ENCODE peak calls at places on chromosomes 6 and 20, in seven cellular contexts. R, E, M, Y, H, W and N are unnamed samples.

GRCh38 chr6:5905431-5906339 is 101.0 kb downstream of the NRN1 start:
- DNase-seq in E (no peak), H (no peak), M (peak; percentile 94), R (no peak), Y (peak; percentile 97), W (no peak), N (peak; percentile 81)

GRCh38 chr6:48184644-48185043 is 73.6 kb upstream of the PTCHD4 start:
- DNase-seq in R (no peak), W (no peak), M (no peak), Y (peak; percentile 30), E (no peak), H (no peak), N (peak; percentile 57)

GRCh38 chr6:106609699-106610098 is 19.6 kb downstream of the RTN4IP1 start:
- DNase-seq in M (no peak), E (peak; percentile 37), H (no peak), Y (peak; percentile 24), W (no peak), R (no peak), N (peak; percentile 8)

GRCh38 chr6:44921787-44922186 is 406.3 kb upstream of the RUNX2 start:
- DNase-seq in R (no peak), H (no peak), M (no peak), W (no peak), Y (no peak), E (no peak), N (no peak)

GRCh38 chr6:148538251-148539190 is 195.9 kb downstream of the SASH1 start:
- DNase-seq in E (no peak), W (no peak), Y (peak; percentile 60), H (no peak), M (no peak), R (no peak), N (peak; percentile 80)

GRCh38 chr20:43915209-43916072 is 789 bp downstream of the TOX2 start:
- DNase-seq in R (no peak), Y (peak; percentile 39), M (no peak), E (peak; percentile 48), W (peak; percentile 17), H (peak; percentile 44), N (no peak)

GRCh38 chr6:108897371-108897770 is 49.1 kb downstream of the ARMC2 start:
- DNase-seq in Y (peak; percentile 63), M (no peak), E (no peak), W (no peak), R (no peak), H (no peak), N (peak; percentile 51)

GRCh38 chr20:16713056-16713455 is 16.8 kb upstream of the SNRPB2 start:
- DNase-seq in M (no peak), Y (no peak), H (no peak), R (no peak), E (no peak), W (no peak), N (no peak)

GRCh38 chr20:15278041-15278440 is 940.6 kb upstream of the FLRT3 start:
- DNase-seq in Y (no peak), E (no peak), H (no peak), R (no peak), M (no peak), W (no peak), N (no peak)

GRCh38 chr6:170444056-170444505 is 109.0 kb downstream of the PSMB1 start:
- DNase-seq in E (no peak), M (no peak), H (no peak), W (peak; percentile 10), Y (no peak), R (no peak), N (no peak)

GRCh38 chr6:16105874-16106273 is 23.0 kb upstream of the MYLIP start:
- DNase-seq in Y (peak; percentile 85), H (no peak), E (no peak), M (no peak), R (no peak), W (no peak), N (peak; percentile 16)

GRCh38 chr6:73285674-73286283 is 22.8 kb upstream of the KHDC1 start:
- DNase-seq in E (no peak), Y (peak; percentile 86), M (no peak), W (no peak), R (no peak), H (no peak), N (peak; percentile 37)

GRCh38 chr6:52574709-52575489 is 2.0 kb downstream of the TRAM2 start:
- DNase-seq in M (peak; percentile 73), E (no peak), R (peak; percentile 22), W (peak; percentile 51), H (peak; percentile 68), Y (peak; percentile 47), N (peak; percentile 58)

GRCh38 chr6:94510877-94511276 is 1066.5 kb upstream of the MANEA start:
- DNase-seq in M (peak; percentile 57), Y (no peak), W (no peak), H (peak; percentile 7), E (no peak), R (no peak), N (no peak)

GRCh38 chr6:166422201-166422940 is 39.6 kb upstream of the MPC1 start:
- DNase-seq in M (no peak), R (no peak), H (no peak), E (no peak), Y (no peak), W (no peak), N (no peak)

GRCh38 chr6:105202486-105202885 is 22.7 kb upstream of the POPDC3 start:
- DNase-seq in W (no peak), R (no peak), M (no peak), H (no peak), E (no peak), Y (no peak), N (no peak)

GRCh38 chr6:38713812-38714211 is 1.3 kb upstream of the DNAH8 start:
- DNase-seq in E (no peak), W (peak; percentile 32), Y (no peak), H (no peak), M (no peak), R (no peak), N (no peak)

GRCh38 chr6:112188906-112189305 is 65.5 kb downstream of the LAMA4 start:
- DNase-seq in M (no peak), H (no peak), R (no peak), W (no peak), E (no peak), Y (peak; percentile 56), N (peak; percentile 93)

GRCh38 chr6:13014551-13015378 is 298.2 kb downstream of the PHACTR1 start:
- DNase-seq in R (no peak), W (no peak), Y (no peak), H (no peak), M (no peak), E (peak; percentile 41), N (no peak)

GRCh38 chr6:15512126-15512525 is 150.7 kb downstream of the DTNBP1 start:
- DNase-seq in M (no peak), R (no peak), E (peak; percentile 49), W (no peak), H (no peak), Y (no peak), N (no peak)

GRCh38 chr20:4026093-4026601 is 10.8 kb upstream of the RNF24 start:
- DNase-seq in R (no peak), H (no peak), Y (peak; percentile 82), M (peak; percentile 73), W (no peak), E (no peak), N (peak; percentile 86)

GRCh38 chr6:93419304-93420162 is at the start of gene EPHA7:
- DNase-seq in W (no peak), R (no peak), M (peak; percentile 97), H (peak; percentile 81), Y (peak; percentile 77), E (peak; percentile 98), N (peak; percentile 98)

GRCh38 chr6:93418113-93418447 is 1.3 kb downstream of the EPHA7 start:
- DNase-seq in W (no peak), H (peak; percentile 13), E (no peak), Y (no peak), R (no peak), M (no peak), N (no peak)

GRCh38 chr6:93416575-93417420 is 2.6 kb downstream of the EPHA7 start:
- DNase-seq in W (no peak), E (peak; percentile 60), M (peak; percentile 70), H (peak; percentile 17), Y (peak; percentile 12), R (no peak), N (peak; percentile 59)

GRCh38 chr6:93418448-93419303 is 683 bp downstream of the EPHA7 start:
- DNase-seq in M (peak; percentile 72), W (no peak), R (no peak), H (peak; percentile 23), Y (no peak), E (peak; percentile 80), N (peak; percentile 32)

GRCh38 chr6:93417421-93417996 is 1.9 kb downstream of the EPHA7 start:
- DNase-seq in E (no peak), R (no peak), W (no peak), Y (peak; percentile 19), H (peak; percentile 13), M (peak; percentile 60), N (no peak)
- TF ChIP-seq CTCF in E (no peak), R (no peak), W (no peak), Y (no peak), H (no peak), M (peak; percentile 5), N (no peak)

DNA sequence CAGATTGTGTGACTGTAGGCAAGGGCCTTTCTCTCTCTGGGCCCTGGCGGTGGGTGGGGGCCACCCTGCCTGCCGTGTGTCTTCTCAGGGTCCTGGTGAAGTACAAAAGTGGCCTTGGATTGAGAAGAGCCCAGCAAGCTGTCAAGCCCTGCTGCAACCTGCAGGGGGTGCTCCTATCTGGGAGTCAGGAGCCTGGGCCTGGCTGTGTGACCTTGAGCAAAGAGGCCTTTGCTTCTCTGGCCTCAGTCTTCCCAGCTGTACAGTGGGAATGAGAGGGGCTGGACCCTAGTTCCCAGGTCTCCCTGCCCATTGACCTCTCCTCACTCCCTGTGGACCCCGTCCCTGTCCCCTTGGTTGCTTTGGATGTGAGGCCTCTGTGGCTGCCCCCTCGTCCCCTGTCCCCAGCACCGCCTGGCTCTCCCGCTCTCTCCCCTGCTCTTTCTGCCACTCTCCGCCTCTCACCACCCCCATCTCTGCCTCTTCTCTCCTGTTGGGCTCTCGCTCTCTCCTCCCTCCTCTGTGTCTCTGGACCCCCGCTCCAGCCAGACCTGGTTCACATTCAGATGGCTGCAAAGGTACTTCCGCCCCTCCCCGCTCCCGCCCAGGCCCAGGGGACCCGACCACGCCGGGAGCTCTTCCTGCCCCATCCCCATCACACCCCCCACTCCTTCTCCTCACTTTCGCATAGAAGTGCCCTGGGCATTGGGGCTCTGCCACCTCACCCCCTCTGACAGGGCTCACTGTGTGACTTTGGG is 46.7 kb downstream of the SRC start:
- DNase-seq in E (no peak), M (no peak), R (no peak), H (no peak), W (no peak), Y (no peak), N (no peak)
- TF ChIP-seq CTCF in E (peak; percentile 43), M (no peak), R (no peak), H (peak; percentile 52), W (no peak), Y (peak; percentile 33), N (peak; percentile 26)

GRCh38 chr6:97068211-97068610 is 143.7 kb downstream of the KLHL32 start:
- DNase-seq in H (no peak), R (no peak), E (no peak), M (no peak), Y (peak; percentile 72), W (no peak), N (peak; percentile 50)
- TF ChIP-seq CTCF in H (peak; percentile 49), R (peak; percentile 34), E (peak; percentile 52), M (no peak), Y (peak; percentile 47), W (peak; percentile 39), N (peak; percentile 31)

DNA sequence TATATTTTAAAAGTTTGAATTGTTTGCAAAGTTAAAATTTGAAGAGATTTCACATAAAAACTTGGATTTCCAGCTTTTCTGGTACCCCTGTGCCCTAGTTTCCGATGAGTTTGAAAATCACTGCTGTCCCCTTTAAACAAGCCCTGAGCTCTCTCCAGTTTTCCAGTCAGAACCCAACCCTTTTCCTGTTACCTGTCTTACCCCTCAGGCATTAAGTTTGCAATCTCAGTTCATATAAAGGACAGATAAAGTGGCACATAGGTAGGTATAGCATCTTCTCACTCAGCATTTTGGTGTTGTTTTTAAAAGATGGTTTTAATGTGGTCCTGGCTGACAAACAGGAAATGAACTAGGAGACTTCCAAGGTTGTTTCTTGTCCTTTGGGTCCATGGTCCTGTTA is 82.8 kb downstream of the JAG1 start:
- DNase-seq in E (no peak), H (no peak), W (no peak), M (no peak), Y (no peak), R (no peak), N (no peak)
- TF ChIP-seq CTCF in E (no peak), H (no peak), W (no peak), M (no peak), Y (no peak), R (no peak), N (no peak)